ENCODE peak calls at places on chromosomes 4 and X, in five cellular contexts. K is pancreas, C is DMS53, Q is prostate gland, S is brain microvascular endothelial cell. Y is an unnamed sample.

GRCh38 chrX:69016220-69016941 is 148.9 kb downstream of the PJA1 start:
- DNase-seq in K (no peak), C (no peak), Q (no peak), S (no peak), Y (no peak)

GRCh38 chr4:150117094-150117493 is 38.8 kb downstream of the DCLK2 start:
- DNase-seq in K (no peak), C (no peak), Q (no peak), S (no peak), Y (peak)

GRCh38 chr4:147780137-147780777 is 48.4 kb downstream of the ARHGAP10 start:
- DNase-seq in K (no peak), C (no peak), Q (no peak), S (no peak), Y (no peak)

GRCh38 chr4:55409468-55410171 is 13.9 kb downstream of the TMEM165 start:
- DNase-seq in K (no peak), C (no peak), Q (no peak), S (peak), Y (no peak)

GRCh38 chr4:168621806-168622589 is 125.1 kb downstream of the PALLD start:
- DNase-seq in K (no peak), C (no peak), Q (no peak), S (peak), Y (no peak)

GRCh38 chr4:183352546-183352945 is 30.3 kb upstream of the CLDN24 start:
- DNase-seq in K (no peak), C (no peak), Q (no peak), S (no peak), Y (no peak)

GRCh38 chr4:22048326-22048725 is 99.8 kb upstream of the KCNIP4 start:
- DNase-seq in K (no peak), C (no peak), Q (no peak), S (no peak), Y (no peak)

GRCh38 chr4:139018971-139019758 is 3.6 kb downstream of the NOCT start:
- DNase-seq in K (no peak), C (no peak), Q (no peak), S (no peak), Y (no peak)

GRCh38 chr4:151730003-151730559 is 30.7 kb downstream of the GATB start:
- DNase-seq in K (no peak), C (no peak), Q (no peak), S (no peak), Y (peak)

GRCh38 chrX:101450951-101451350 is 34.3 kb upstream of the ARMCX4 start:
- DNase-seq in K (peak), C (no peak), Q (no peak), S (no peak), Y (no peak)

GRCh38 chr4:81504685-81505598 is 33.2 kb upstream of the RASGEF1B start:
- DNase-seq in K (no peak), C (peak), Q (peak), S (no peak), Y (no peak)

GRCh38 chr4:76430519-76431388 is 4.3 kb upstream of the SHROOM3 start:
- DNase-seq in K (peak), C (peak), Q (peak), S (peak), Y (peak)

Y was measured in nephron progenitor cell.